ENCODE peak calls at places on chromosome 20, in four cellular contexts. Y is astrocyte of the spinal cord, E is esophagus squamous epithelium, Q is fibroblast of lung. X is an unnamed sample.

GRCh38 chr20:313948-314347 is 11.4 kb upstream of the SOX12 start:
- DNase-seq in Y (peak), E (no peak), Q (peak), X (peak)

GRCh38 chr20:9287062-9287461 is 218.2 kb downstream of the PLCB4 start:
- DNase-seq in Y (no peak), E (no peak), Q (no peak), X (no peak)

GRCh38 chr20:38896009-38896594 is 30.1 kb upstream of the FAM83D start:
- DNase-seq in Y (no peak), E (no peak), Q (no peak), X (no peak)

GRCh38 chr20:33796907-33797544 is 14.1 kb upstream of the CHMP4B start:
- DNase-seq in Y (no peak), E (no peak), Q (no peak), X (no peak)

GRCh38 chr20:34743039-34743438 is 38.9 kb downstream of the TP53INP2 start:
- DNase-seq in Y (no peak), E (no peak), Q (no peak), X (no peak)

GRCh38 chr20:39885975-39886649 is 802.9 kb downstream of the MAFB start:
- DNase-seq in Y (peak), E (peak), Q (peak), X (peak)

GRCh38 chr20:6075428-6076219 is 21.8 kb upstream of the LRRN4 start:
- DNase-seq in Y (peak), E (no peak), Q (peak), X (peak)

GRCh38 chr20:49169547-49169946 is 18.6 kb downstream of the STAU1 start:
- DNase-seq in Y (no peak), E (no peak), Q (no peak), X (no peak)

GRCh38 chr20:60057866-60058807 is 99.9 kb downstream of the CDH26 start:
- DNase-seq in Y (peak), E (no peak), Q (peak), X (peak)

GRCh38 chr20:19658137-19658536 is 99.9 kb upstream of the RIN2 start:
- DNase-seq in Y (no peak), E (no peak), Q (no peak), X (no peak)

GRCh38 chr20:37335642-37336368 is 10.1 kb upstream of the SRC start:
- DNase-seq in Y (no peak), E (no peak), Q (peak), X (peak)

GRCh38 chr20:6533828-6534388 is 233.6 kb upstream of the BMP2 start:
- DNase-seq in Y (peak), E (no peak), Q (peak), X (peak)

GRCh38 chr20:4740774-4741431 is 19.2 kb downstream of the PRND start:
- DNase-seq in Y (peak), E (no peak), Q (peak), X (peak)

GRCh38 chr20:61434361-61434781 is 182.3 kb downstream of the CDH4 start:
- DNase-seq in Y (no peak), E (no peak), Q (peak), X (no peak)

GRCh38 chr20:63094767-63095499 is 88.2 kb upstream of the BHLHE23 start:
- DNase-seq in Y (no peak), E (no peak), Q (no peak), X (no peak)

GRCh38 chr20:48819813-48820648 is 7.8 kb downstream of the PREX1 start:
- DNase-seq in Y (no peak), E (no peak), Q (peak), X (no peak)

GRCh38 chr20:4012631-4013030 is 2.7 kb downstream of the RNF24 start:
- DNase-seq in Y (no peak), E (no peak), Q (peak), X (peak)

DNA sequence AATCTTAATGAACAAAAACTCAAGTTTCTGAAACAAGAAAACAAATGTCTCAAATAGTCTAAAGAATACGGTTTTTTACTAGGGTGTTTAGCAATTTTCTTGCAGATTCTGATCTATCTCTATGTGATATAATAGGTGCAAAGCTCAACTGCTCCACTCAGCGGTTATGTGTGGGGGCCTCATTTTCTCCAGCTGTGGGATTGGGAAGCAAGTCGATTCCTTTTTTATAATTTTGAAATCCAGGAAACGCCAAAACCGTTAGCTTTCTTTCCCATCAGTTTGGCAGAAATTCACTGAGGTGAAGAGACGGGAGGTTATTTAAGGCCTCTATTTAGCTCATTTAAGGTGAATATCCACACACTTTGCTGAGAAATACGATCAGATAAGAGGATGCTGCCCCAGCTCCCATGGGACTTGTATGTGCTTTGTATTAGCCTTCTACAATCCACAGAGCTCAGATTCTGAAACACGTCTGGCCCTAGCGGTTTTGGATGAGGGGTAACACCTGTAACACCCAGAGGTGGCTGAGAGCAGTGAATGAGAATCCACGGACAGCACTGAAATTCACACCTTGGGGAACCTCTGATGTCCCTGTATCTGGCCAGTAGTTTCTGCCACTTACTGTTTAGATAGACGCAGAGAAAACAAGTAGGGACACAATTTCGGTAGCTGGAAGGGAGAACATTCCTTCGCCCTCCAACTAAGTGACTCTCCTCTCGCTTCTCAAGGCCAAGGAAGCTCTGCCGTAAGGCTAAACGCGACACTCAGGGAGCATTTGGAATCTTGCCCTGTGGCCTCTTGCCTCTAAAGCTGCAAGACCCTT is 6.6 kb upstream of the BCAS4 start:
- DNase-seq in Y (peak), E (no peak), Q (peak), X (peak)
- TF ChIP-seq CTCF in Y (peak), E (peak), Q (peak), X (peak)

GRCh38 chr20:47576516-47577033 is 74.9 kb downstream of the NCOA3 start:
- DNase-seq in Y (peak), E (no peak), Q (peak), X (peak)
- H3K4me3 ChIP-seq in Y (no peak), E (no peak), Q (no peak), X (no peak)

GRCh38 chr20:58852559-58853271 is at the start of gene GNAS:
- DNase-seq in Y (peak), E (no peak), Q (peak), X (peak)

GRCh38 chr20:58853466-58853865 is 950 bp downstream of the GNAS start:
- DNase-seq in Y (no peak), E (no peak), Q (no peak), X (no peak)

GRCh38 chr20:58851221-58851968 is 693 bp upstream of the GNAS-AS1 start:
- DNase-seq in Y (no peak), E (no peak), Q (no peak), X (no peak)

GRCh38 chr20:58851969-58852458 is 502 bp upstream of the GNAS start:
- DNase-seq in Y (no peak), E (no peak), Q (no peak), X (no peak)

GRCh38 chr20:58850693-58851174 is at the start of gene GNAS-AS1:
- DNase-seq in Y (peak), E (no peak), Q (peak), X (peak)
- TF ChIP-seq CTCF in Y (no peak), E (no peak), Q (no peak), X (no peak)

GRCh38 chr20:50788868-50789125 is 6.1 kb upstream of the BCAS4 start:
- DNase-seq in Y (no peak), E (no peak), Q (peak), X (no peak)
- H3K4me3 ChIP-seq in Y (no peak), E (no peak), Q (no peak), X (no peak)

GRCh38 chr20:46128310-46129151 is 10.4 kb downstream of the CD40 start:
- DNase-seq in Y (no peak), E (no peak), Q (no peak), X (peak)
- TF ChIP-seq CTCF in Y (peak), E (peak), Q (peak), X (peak)

GRCh38 chr20:10504893-10505292 is 69.8 kb downstream of the SLX4IP start:
- DNase-seq in Y (no peak), E (no peak), Q (peak), X (peak)

GRCh38 chr20:10498196-10498595 is 63.1 kb downstream of the SLX4IP start:
- DNase-seq in Y (no peak), E (no peak), Q (no peak), X (no peak)

GRCh38 chr20:10502098-10502526 is 67.0 kb downstream of the SLX4IP start:
- DNase-seq in Y (no peak), E (no peak), Q (no peak), X (no peak)

GRCh38 chr20:10497283-10497682 is 62.2 kb downstream of the SLX4IP start:
- DNase-seq in Y (no peak), E (no peak), Q (no peak), X (no peak)

GRCh38 chr20:10501377-10501776 is 66.3 kb downstream of the SLX4IP start:
- DNase-seq in Y (no peak), E (no peak), Q (no peak), X (peak)
- H3K4me3 ChIP-seq in Y (peak), E (peak), Q (no peak), X (peak)

DNA sequence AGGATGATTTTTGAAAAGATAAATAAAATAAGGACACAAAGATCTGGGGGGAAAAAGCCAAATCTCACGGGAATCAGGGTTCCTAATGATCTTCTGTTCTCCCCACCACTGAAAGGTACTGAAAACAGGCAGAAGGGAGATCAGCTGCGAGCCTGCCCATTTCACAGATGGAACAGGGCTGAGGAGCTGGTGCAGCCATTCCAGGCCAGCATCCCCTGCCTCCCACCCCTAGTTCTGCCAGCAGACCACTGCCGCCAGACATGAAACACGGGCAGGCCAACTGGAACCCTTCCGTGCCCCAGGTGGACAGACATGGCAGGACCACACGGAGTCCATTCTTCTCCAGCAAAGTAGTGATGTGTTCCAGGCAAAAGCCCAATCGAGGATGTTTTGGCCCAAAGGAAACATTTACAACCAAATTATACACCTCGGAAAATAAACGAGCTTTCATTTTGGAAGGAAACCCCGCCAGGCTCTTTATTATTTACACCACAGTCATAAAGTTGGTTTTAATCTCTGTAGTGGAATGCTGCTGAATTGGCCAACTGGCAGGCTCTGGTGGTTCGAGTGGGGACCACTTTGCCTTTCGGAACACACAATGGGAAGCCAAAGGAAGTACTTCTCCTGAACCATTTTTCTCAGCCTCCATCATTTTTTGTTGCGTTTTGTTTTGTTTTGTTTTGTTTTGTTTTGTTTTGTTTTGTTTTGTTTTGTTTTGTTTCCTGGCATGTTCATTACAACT is 28.2 kb downstream of the ISM1 start:
- DNase-seq in Y (no peak), E (no peak), Q (no peak), X (no peak)
- TF ChIP-seq CTCF in Y (no peak), E (no peak), Q (no peak), X (no peak)

GRCh38 chr20:57468523-57469417 is 56.2 kb downstream of the CTCFL start:
- DNase-seq in Y (no peak), E (no peak), Q (no peak), X (no peak)

GRCh38 chr20:57470212-57470522 is 54.8 kb downstream of the CTCFL start:
- DNase-seq in Y (no peak), E (no peak), Q (no peak), X (no peak)

GRCh38 chr20:57469418-57470211 is 55.3 kb downstream of the CTCFL start:
- DNase-seq in Y (no peak), E (no peak), Q (no peak), X (no peak)

GRCh38 chr20:57471496-57472210 is 53.3 kb downstream of the CTCFL start:
- DNase-seq in Y (no peak), E (no peak), Q (no peak), X (no peak)

GRCh38 chr20:57470666-57471495 is 54.1 kb downstream of the CTCFL start:
- DNase-seq in Y (no peak), E (no peak), Q (no peak), X (no peak)
- H3K4me3 ChIP-seq in Y (no peak), E (no peak), Q (no peak), X (no peak)

X was measured in cardiac fibroblast.